ENCODE peak calls at places on chromosomes 3 and 15, in five cellular contexts. S is body of pancreas, E is psoas muscle, G is ovary, N is dorsolateral prefrontal cortex. L is an unnamed sample. For H3K27me3, the result is how much of the 10 kb centered on the place peaks cover.

GRCh38 chr15:40064231-40064894 is 25.4 kb upstream of the SRP14 start:
- DNase-seq in G (no peak), N (no peak), E (no peak), S (no peak), L (no peak)

GRCh38 chr15:31977138-31977537 is 53.2 kb upstream of the CHRNA7 start:
- DNase-seq in N (no peak), E (no peak), S (no peak), G (no peak), L (no peak)

GRCh38 chr3:55454611-55455010 is 32.5 kb downstream of the WNT5A start:
- DNase-seq in S (no peak), E (no peak), N (no peak), G (no peak), L (no peak)

GRCh38 chr15:80514071-80514780 is 110.0 kb downstream of the ARNT2 start:
- DNase-seq in N (no peak), S (no peak), G (no peak), E (no peak), L (no peak)

GRCh38 chr3:117761992-117762944 is 1052.7 kb downstream of the TUSC7 start:
- DNase-seq in G (no peak), S (no peak), E (no peak), N (no peak), L (no peak)

GRCh38 chr15:101349497-101349951 is 54.5 kb upstream of the SNRPA1 start:
- DNase-seq in E (no peak), G (no peak), S (peak), N (no peak), L (no peak)

GRCh38 chr15:81029416-81030367 is 29.0 kb downstream of the TLNRD1 start:
- DNase-seq in N (no peak), E (no peak), S (no peak), G (no peak), L (no peak)

GRCh38 chr3:9754678-9755077 is 4.9 kb downstream of the OGG1 start:
- DNase-seq in G (no peak), S (no peak), N (no peak), E (no peak), L (peak)

GRCh38 chr3:144770813-144771400 is 799.3 kb downstream of the DIPK2A start:
- DNase-seq in S (no peak), G (no peak), N (no peak), E (no peak), L (peak)

GRCh38 chr3:157956850-157957249 is 149.4 kb downstream of the SHOX2 start:
- DNase-seq in N (no peak), E (no peak), S (no peak), G (no peak), L (no peak)

GRCh38 chr15:88376574-88377174 is 90.5 kb downstream of the MRPL46 start:
- DNase-seq in N (no peak), S (no peak), G (no peak), E (no peak), L (peak)

GRCh38 chr15:88970232-88970631 is 57.1 kb upstream of the MFGE8 start:
- DNase-seq in N (no peak), E (no peak), G (no peak), S (no peak), L (no peak)

GRCh38 chr15:85757939-85758654 is 36.6 kb downstream of the KLHL25 start:
- DNase-seq in G (no peak), E (no peak), N (peak), S (no peak), L (peak)

GRCh38 chr3:8618950-8619349 is 25.6 kb downstream of the SSUH2 start:
- DNase-seq in S (no peak), N (no peak), G (no peak), E (no peak), L (no peak)

GRCh38 chr3:99298661-99299060 is 339.7 kb upstream of the COL8A1 start:
- DNase-seq in E (no peak), S (no peak), G (no peak), N (no peak), L (no peak)

GRCh38 chr3:119302697-119303630 is 8.8 kb downstream of the ARHGAP31 start:
- DNase-seq in G (no peak), N (no peak), E (no peak), S (no peak), L (peak)

GRCh38 chr3:98986073-98986472 is 84.6 kb upstream of the DCBLD2 start:
- DNase-seq in S (no peak), N (no peak), G (peak), E (no peak), L (peak)

DNA sequence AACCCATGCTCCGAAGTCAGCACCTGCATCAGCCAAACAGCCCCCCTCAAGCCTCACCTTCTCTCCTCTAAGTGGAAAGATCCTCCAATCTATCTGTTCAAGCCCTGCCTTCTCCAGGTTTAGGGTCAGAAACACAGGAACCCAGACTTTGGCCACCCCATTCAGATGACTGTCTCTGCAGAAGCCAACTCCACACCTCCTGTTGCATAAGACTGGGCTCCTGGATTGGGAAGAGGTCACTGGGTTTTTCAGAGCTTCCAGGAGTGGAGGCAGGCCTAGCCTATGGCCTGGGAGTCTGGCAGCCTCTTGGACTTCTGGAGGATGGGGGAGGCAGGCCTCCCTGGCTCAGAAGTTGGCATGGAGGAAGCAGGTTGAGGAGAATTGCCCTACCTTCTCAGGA is 21.5 kb downstream of the CCDC33 start:
- DNase-seq in G (no peak), N (no peak), E (no peak), S (no peak), L (no peak)
- H3K27me3 ChIP-seq in G (under half), N (under half), E (under half), S (under half), L (under half)

DNA sequence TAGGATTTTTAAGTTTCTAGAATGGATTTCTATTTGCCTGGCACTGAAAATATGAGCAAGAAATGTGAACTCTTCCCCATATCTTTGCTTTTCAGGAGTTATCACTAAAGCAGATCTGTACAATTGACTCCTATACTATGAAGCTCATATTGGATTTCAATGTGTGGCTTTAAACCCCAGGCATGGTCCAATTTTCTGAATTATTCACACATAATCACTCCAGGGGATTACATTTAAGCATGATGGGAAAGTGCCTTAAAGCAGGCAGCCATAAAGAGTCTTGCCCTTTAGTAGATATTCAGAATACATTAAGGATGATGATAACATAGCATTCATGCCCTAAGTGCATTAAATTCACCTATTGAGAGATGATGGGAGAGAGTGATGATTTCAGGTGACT is 331.8 kb upstream of the ROBO1 start:
- DNase-seq in G (no peak), E (no peak), N (no peak), S (no peak), L (no peak)
- H3K4me3 ChIP-seq in G (no peak), E (no peak), N (no peak), S (no peak), L (no peak)

DNA sequence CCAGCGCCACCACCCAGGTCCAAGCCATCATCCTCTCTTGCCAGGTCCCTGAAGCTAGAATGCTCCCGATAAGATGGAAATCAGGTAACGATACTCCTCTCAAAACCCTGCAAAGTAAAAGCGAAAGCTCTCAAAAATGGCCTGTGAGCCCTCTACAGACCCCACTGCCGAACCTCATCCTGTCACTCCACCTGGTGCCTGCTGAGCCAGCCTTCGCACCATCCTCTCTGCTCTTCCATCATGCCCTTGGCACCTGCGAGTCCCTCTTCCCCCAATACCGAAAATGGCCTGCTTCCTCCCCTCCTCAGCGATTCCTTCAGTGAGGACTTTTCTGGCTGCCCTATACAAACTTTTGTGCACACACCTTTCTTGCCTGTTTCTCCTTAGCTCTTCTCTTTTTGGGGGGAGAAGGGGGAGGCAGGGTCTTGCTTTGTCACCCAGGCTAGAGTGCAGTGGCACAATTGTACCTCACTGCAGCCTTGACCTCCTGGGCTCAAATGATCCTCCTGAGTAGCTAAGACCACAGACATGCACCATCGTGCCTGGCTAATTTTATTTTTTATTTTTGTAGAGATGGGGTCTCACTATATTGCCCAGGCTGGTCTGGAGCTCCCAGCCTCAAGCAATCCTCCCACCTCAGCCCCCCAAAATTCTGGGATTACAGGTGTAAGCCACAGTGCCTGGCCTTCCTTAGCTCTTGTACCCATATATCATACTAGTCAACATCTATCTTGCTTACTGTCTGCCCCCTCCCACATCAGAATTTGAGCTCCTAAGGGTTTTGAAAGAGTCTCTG is 3.0 kb downstream of the IDH2 start:
- DNase-seq in G (no peak), N (peak), S (no peak), E (no peak), L (no peak)
- H3K27ac ChIP-seq in G (no peak), N (peak), S (peak), E (peak), L (peak)

GRCh38 chr3:73846951-73847350 is 222.2 kb upstream of the PDZRN3 start:
- DNase-seq in S (no peak), E (no peak), G (no peak), N (no peak), L (no peak)

GRCh38 chr3:73848173-73848751 is 223.5 kb upstream of the PDZRN3 start:
- DNase-seq in G (no peak), S (peak), E (no peak), N (no peak), L (peak)
- H3K27me3 ChIP-seq in G (under half), S (under half), E (under half), N (under half), L (under half)

GRCh38 chr15:45148076-45149059 is 18.6 kb downstream of the DUOX1 start:
- DNase-seq in E (no peak), G (no peak), S (no peak), N (peak), L (no peak)
- H3K4me3 ChIP-seq in E (no peak), G (no peak), S (no peak), N (no peak), L (no peak)

GRCh38 chr15:43274136-43274535 is 7.4 kb upstream of the TGM5 start:
- DNase-seq in E (peak), G (no peak), N (no peak), S (peak), L (no peak)
- H3K27ac ChIP-seq in E (peak), G (no peak), N (no peak), S (no peak), L (no peak)

GRCh38 chr15:79265987-79266579 is 16.4 kb upstream of the ANKRD34C start:
- DNase-seq in E (no peak), S (no peak), N (no peak), G (no peak), L (no peak)
- H3K27me3 ChIP-seq in E (under half), S (under half), N (under half), G (under half), L (under half)

DNA sequence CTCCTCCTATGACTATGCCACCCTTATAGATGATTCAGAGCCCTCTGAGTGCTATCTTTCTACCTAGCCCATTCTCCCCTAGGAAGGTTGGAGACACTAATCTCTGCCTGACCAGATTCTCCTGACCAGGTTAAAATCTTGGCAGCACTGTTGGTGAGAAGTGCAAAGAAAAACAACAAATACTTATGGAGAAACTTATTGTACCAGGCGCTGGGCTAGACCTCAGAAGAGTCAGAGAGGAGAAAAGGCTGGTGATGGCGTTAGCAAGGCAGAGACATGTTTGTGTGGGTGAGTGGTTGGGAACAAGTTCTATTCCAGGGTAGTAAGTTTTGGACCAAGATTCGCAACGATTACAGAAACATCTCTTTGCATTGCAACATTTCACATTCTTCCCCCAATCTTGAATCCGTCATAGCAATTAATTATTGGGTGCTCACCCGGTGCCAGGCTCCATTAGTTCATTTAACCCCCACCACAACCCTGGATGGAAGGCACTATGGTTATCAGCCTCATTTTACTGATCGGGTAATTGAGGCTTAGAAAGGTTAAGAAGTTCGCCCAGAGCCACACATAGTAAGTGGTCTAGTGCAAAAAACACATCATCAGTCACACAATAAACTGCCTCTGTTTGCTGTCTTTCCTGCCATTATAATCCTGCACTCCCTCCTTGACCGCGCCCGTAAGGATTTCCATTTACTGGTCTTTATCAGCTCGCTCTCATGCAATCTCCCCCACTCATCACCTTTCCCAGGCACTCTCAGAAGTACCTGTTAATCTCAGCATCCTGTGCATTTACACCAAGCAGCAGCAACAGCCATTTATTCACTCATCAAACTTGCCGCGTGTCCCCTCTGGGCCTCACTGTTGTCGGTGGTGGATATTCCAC is 672 bp upstream of the TSPAN3 start:
- DNase-seq in N (no peak), S (no peak), G (no peak), E (no peak), L (no peak)
- H3K4me3 ChIP-seq in N (peak), S (no peak), G (no peak), E (peak), L (no peak)

DNA sequence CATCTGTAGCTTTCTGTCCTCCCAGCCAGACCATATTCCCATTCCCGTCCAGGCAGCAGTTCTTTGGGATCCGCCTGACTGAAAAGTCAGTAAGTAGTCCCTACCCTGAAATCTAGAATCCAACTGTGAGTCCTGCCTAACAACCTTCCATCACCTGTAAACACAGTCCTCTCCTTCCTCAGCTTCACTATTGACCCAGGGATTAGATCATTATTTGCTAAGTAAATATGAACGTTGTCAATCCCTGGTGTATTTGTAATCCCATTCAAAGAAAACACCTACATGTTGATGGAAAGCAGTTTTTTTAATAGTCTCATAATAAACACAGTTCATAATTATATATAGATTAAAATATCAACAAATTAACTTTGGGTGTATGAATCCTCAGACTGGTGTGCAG is 732 bp downstream of the SAXO2 start:
- DNase-seq in E (no peak), G (no peak), S (no peak), N (no peak), L (no peak)
- H3K27ac ChIP-seq in E (peak), G (no peak), S (peak), N (no peak), L (peak)

GRCh38 chr3:182683335-182684257 is 109.7 kb upstream of the ATP11B start:
- DNase-seq in G (peak), E (peak), N (peak), S (peak), L (peak)

GRCh38 chr3:182692021-182692420 is 101.3 kb upstream of the ATP11B start:
- DNase-seq in N (no peak), S (no peak), E (no peak), G (no peak), L (no peak)

GRCh38 chr3:182682263-182683229 is 110.8 kb upstream of the ATP11B start:
- DNase-seq in G (peak), S (peak), E (peak), N (peak), L (peak)

GRCh38 chr3:182690163-182690562 is 103.1 kb upstream of the ATP11B start:
- DNase-seq in G (no peak), S (no peak), E (no peak), N (no peak), L (no peak)

DNA sequence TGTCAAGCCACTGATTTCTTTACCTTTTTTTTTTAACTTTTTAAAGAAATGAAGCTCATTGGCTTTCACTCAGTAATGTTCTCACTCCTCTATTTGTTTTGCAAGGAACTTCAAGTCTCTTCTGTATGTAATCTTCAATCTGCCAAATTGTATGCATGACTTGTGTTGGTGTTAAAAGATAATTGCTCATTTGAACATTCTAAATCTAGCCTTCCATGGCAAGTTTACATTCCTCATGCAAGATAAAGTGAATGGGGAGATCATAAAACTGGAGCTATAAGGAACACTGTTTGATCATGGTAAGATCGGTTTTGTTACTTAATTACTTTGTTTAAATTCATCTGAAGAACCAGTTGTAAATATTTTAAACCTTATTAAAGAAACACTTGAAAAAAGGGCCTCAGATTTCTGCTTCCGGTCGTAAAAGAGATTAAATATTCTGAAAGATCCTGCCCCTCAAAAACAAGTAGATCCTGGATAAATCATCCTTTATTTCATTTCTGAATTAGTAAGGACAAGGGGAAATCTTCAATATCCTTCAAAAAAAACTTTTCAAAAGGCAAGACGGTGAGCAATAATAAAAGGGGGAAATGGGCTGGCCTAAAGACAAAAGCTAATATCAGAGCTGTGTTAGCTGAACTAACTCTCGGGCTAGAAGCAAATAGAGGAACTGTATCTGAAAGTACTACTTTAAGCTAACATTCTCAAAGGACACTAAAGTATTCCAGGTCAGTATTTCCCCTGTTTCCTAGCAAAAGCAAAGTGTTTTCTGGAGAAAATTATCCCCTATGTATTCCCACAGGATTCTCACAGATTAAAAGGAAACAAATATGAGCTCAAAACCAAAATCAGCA is 107.0 kb upstream of the ATP11B start:
- DNase-seq in N (no peak), S (no peak), G (no peak), E (no peak), L (no peak)
- H3K27me3 ChIP-seq in N (under half), S (under half), G (under half), E (under half), L (under half)